ENCODE peak calls at places on chromosomes 16 and 17, in seven cellular contexts. Y is OCI-M1, B is osteoblast, Q is NCI-H774, H is NCI-H82, I is tibial nerve, R is substantia nigra. W is an unnamed sample.

GRCh38 chr16:84838383-84838948 is 18.7 kb downstream of the CRISPLD2 start:
- DNase-seq in Y (no peak), B (peak), Q (no peak), H (no peak), I (no peak), R (no peak), W (no peak)

GRCh38 chr17:43722269-43722619 is 36.3 kb downstream of the SOST start:
- DNase-seq in Y (no peak), B (no peak), Q (no peak), H (no peak), I (no peak), R (no peak), W (no peak)

GRCh38 chr16:67169642-67170167 is 633 bp upstream of the NOL3 start:
- DNase-seq in Y (peak), B (peak), Q (no peak), H (peak), I (peak), R (peak), W (no peak)

GRCh38 chr17:30576326-30576861 is 99.2 kb downstream of the GOSR1 start:
- DNase-seq in Y (no peak), B (no peak), Q (no peak), H (no peak), I (no peak), R (no peak), W (no peak)

GRCh38 chr17:3966720-3967363 is 2.6 kb upstream of the ATP2A3 start:
- DNase-seq in Y (no peak), B (no peak), Q (no peak), H (no peak), I (no peak), R (no peak), W (no peak)

GRCh38 chr16:58426095-58426494 is 33.8 kb downstream of the GINS3 start:
- DNase-seq in Y (peak), B (no peak), Q (no peak), H (no peak), I (peak), R (no peak), W (no peak)

GRCh38 chr17:29148257-29148789 is 31.9 kb downstream of the MYO18A start:
- DNase-seq in Y (no peak), B (no peak), Q (peak), H (no peak), I (no peak), R (no peak), W (no peak)

GRCh38 chr16:82987767-82988166 is 361.0 kb downstream of the CDH13 start:
- DNase-seq in Y (no peak), B (no peak), Q (no peak), H (no peak), I (no peak), R (no peak), W (no peak)

GRCh38 chr17:13413001-13413400 is 188.7 kb downstream of the HS3ST3A1 start:
- DNase-seq in Y (no peak), B (peak), Q (no peak), H (no peak), I (no peak), R (no peak), W (no peak)

GRCh38 chr16:31404353-31405064 is 11.4 kb downstream of the ITGAD start:
- DNase-seq in Y (peak), B (no peak), Q (peak), H (peak), I (no peak), R (no peak), W (no peak)

GRCh38 chr16:27925612-27926011 is 137.9 kb downstream of the GSG1L start:
- DNase-seq in Y (no peak), B (no peak), Q (no peak), H (peak), I (no peak), R (no peak), W (no peak)

GRCh38 chr16:67000384-67001158 is 12.2 kb downstream of the CES4A start:
- DNase-seq in Y (no peak), B (peak), Q (peak), H (peak), I (peak), R (peak), W (no peak)

GRCh38 chr17:3698139-3698538 is 2.2 kb upstream of the P2RX5 start:
- DNase-seq in Y (no peak), B (peak), Q (no peak), H (no peak), I (no peak), R (no peak), W (no peak)

GRCh38 chr16:78709137-78709871 is 609.9 kb downstream of the WWOX start:
- DNase-seq in Y (no peak), B (no peak), Q (no peak), H (peak), I (no peak), R (no peak), W (no peak)

GRCh38 chr16:79093554-79093967 is 507.0 kb downstream of the MAF start:
- DNase-seq in Y (peak), B (no peak), Q (no peak), H (no peak), I (no peak), R (no peak), W (no peak)

GRCh38 chr16:78606572-78606971 is 507.1 kb downstream of the WWOX start:
- DNase-seq in Y (no peak), B (no peak), Q (peak), H (no peak), I (no peak), R (no peak), W (no peak)

GRCh38 chr17:74773871-74774286 is 2.3 kb downstream of the NAT9 start:
- DNase-seq in Y (no peak), B (peak), Q (no peak), H (no peak), I (no peak), R (no peak), W (no peak)